ENCODE peak calls at places on chromosome 1, in six cellular contexts. C, Z, U, E, I and L are unnamed samples.

GRCh38 chr1:199297174-199297573 is 658.3 kb downstream of the PTPRC start:
- DNase-seq in C (no peak), Z (no peak), U (no peak), E (no peak), I (no peak), L (no peak)

GRCh38 chr1:1596493-1597274 is 3.3 kb downstream of the FNDC10 start:
- DNase-seq in C (no peak), Z (no peak), U (no peak), E (no peak), I (no peak), L (no peak)

GRCh38 chr1:88774151-88774556 is 90.1 kb downstream of the PKN2 start:
- DNase-seq in C (peak), Z (no peak), U (peak), E (no peak), I (no peak), L (peak)

GRCh38 chr1:157390646-157391045 is 161.7 kb downstream of the FCRL5 start:
- DNase-seq in C (no peak), Z (no peak), U (no peak), E (no peak), I (no peak), L (peak)

GRCh38 chr1:210702512-210702911 is 373.8 kb downstream of the HHAT start:
- DNase-seq in C (no peak), Z (no peak), U (peak), E (no peak), I (no peak), L (no peak)

GRCh38 chr1:117180571-117180970 is 30.2 kb downstream of the VTCN1 start:
- DNase-seq in C (no peak), Z (no peak), U (no peak), E (no peak), I (no peak), L (no peak)

GRCh38 chr1:182575540-182576149 is 13.4 kb downstream of the RNASEL start:
- DNase-seq in C (no peak), Z (no peak), U (no peak), E (no peak), I (no peak), L (peak)

GRCh38 chr1:38735651-38736161 is 123.9 kb downstream of the RRAGC start:
- DNase-seq in C (no peak), Z (no peak), U (no peak), E (no peak), I (no peak), L (no peak)

GRCh38 chr1:39132505-39133339 is 71.8 kb upstream of the MACF1 start:
- DNase-seq in C (no peak), Z (no peak), U (peak), E (peak), I (peak), L (peak)

GRCh38 chr1:31227891-31228290 is 11.8 kb downstream of the NKAIN1 start:
- DNase-seq in C (no peak), Z (no peak), U (peak), E (no peak), I (no peak), L (no peak)

GRCh38 chr1:8344893-8345507 is 27.1 kb downstream of the SLC45A1 start:
- DNase-seq in C (no peak), Z (no peak), U (no peak), E (no peak), I (no peak), L (no peak)

GRCh38 chr1:243505986-243506689 is 250.3 kb downstream of the SDCCAG8 start:
- DNase-seq in C (no peak), Z (no peak), U (no peak), E (no peak), I (no peak), L (no peak)

GRCh38 chr1:21552715-21553114 is 43.5 kb downstream of the ALPL start:
- DNase-seq in C (no peak), Z (no peak), U (no peak), E (no peak), I (no peak), L (no peak)

GRCh38 chr1:15578921-15579682 is 5.7 kb downstream of the AGMAT start:
- DNase-seq in C (no peak), Z (peak), U (no peak), E (no peak), I (no peak), L (no peak)

GRCh38 chr1:25009675-25010262 is 79.7 kb upstream of the RUNX3 start:
- DNase-seq in C (no peak), Z (no peak), U (no peak), E (no peak), I (no peak), L (no peak)

DNA sequence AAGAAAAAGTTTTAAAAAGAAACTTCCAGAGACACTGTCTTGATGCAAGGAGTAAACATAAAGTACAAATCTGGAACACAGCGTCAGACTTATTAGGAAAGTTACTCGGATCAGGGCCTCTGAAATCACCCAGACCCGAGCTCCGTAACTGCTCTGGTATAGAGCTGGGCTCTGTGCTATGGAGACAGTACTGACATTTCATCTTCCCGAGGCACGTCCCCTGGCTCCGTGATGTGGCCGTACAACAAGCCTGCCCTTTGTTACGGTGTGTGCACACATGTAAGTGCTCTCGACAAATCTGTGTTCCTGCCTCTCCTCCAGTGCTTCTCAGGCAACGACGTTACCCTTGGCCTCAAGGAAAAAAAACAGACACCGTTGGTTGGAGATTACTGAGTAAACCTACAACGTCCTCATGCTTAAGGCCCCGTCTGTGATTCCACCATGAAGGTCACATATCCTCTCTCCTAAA is 107.0 kb upstream of the IRF2BP2 start:
- DNase-seq in C (no peak), Z (no peak), U (no peak), E (no peak), I (no peak), L (no peak)
- H3K27ac ChIP-seq in C (no peak), Z (no peak), U (no peak), E (peak), I (peak), L (no peak)

GRCh38 chr1:159823401-159823800 is 3.3 kb upstream of the SLAMF8 start:
- DNase-seq in C (no peak), Z (no peak), U (no peak), E (no peak), I (no peak), L (no peak)
- TF ChIP-seq CTCF in C (no peak), Z (no peak), U (no peak), E (no peak), I (no peak), L (no peak)

GRCh38 chr1:23790696-23791433 is at the start of gene LYPLA2:
- DNase-seq in C (no peak), Z (peak), U (peak), E (peak), I (peak), L (peak)

GRCh38 chr1:23793861-23794731 is 3.2 kb downstream of the LYPLA2 start:
- DNase-seq in C (no peak), Z (no peak), U (no peak), E (no peak), I (no peak), L (no peak)

GRCh38 chr1:23793018-23793781 is 2.3 kb downstream of the LYPLA2 start:
- DNase-seq in C (no peak), Z (no peak), U (no peak), E (no peak), I (peak), L (peak)

GRCh38 chr1:23791434-23792047 is 596 bp downstream of the LYPLA2 start:
- DNase-seq in C (no peak), Z (no peak), U (peak), E (no peak), I (peak), L (peak)

DNA sequence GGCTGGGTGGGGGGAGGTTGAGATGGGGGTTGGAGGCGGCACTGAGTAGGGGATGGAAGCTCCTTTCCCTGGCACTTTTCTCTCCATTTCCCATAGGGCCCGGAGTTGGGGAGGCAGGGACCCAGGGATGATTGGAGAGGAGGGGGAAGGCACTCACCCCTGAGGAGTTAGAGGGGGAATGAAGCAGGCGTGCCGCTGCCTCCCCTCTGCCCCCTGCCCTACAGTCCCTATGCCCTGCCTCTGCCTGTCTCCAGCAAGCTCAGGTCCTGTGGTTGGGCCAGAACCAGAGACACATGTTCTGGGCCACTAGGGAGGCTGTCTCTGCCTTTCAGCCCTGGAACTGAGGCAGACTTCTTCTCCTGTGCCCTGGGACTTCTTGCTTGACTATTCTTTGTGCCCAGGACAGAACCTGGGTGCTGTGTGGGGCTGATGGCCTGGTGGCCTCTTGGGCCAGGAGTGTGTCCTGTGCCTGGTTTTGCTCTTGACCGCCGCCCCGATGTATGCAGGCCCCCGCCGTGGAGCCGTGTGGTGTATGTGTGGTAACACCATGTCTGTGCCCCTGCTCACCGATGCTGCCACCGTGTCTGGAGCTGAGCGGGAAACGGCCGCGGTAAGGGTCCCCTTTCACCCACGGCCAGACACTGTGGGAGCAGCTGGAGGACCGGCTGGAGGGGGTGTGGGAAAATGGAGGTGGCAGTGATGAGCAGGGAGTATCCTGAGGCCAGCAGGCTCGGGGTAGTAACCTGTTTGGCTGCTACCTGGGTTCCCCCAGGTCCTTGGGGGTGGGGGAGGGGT is 1.4 kb downstream of the LYPLA2 start:
- DNase-seq in C (no peak), Z (no peak), U (peak), E (no peak), I (peak), L (no peak)
- H3K27ac ChIP-seq in C (no peak), Z (no peak), U (no peak), E (no peak), I (peak), L (peak)

DNA sequence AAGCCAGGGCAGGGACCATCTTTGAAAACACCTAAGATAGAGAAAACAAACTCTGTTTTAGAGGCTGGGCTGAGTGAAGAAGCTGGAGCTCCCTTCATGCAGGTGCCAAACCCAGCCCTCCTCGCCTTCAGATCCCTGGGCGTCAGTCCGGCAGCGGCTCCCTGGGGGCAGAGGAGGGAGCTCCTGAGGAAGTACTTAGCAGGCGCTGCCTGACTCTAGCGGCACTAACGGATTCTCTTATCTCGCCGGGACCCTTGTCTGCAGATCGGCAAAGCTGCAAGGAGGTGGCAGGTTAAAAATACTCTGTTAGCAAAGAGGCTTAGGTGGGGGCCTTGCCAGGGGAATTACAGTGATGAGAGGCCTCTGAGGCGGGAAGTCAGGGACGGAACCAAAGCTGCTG is 79.6 kb downstream of the PLXNA2 start:
- DNase-seq in C (no peak), Z (no peak), U (no peak), E (no peak), I (no peak), L (no peak)
- TF ChIP-seq CTCF in C (no peak), Z (no peak), U (no peak), E (no peak), I (no peak), L (no peak)

GRCh38 chr1:53176452-53177344 is 19.9 kb upstream of the CPT2 start:
- DNase-seq in C (no peak), Z (no peak), U (no peak), E (no peak), I (peak), L (no peak)
- H3K27ac ChIP-seq in C (no peak), Z (no peak), U (no peak), E (peak), I (peak), L (no peak)

DNA sequence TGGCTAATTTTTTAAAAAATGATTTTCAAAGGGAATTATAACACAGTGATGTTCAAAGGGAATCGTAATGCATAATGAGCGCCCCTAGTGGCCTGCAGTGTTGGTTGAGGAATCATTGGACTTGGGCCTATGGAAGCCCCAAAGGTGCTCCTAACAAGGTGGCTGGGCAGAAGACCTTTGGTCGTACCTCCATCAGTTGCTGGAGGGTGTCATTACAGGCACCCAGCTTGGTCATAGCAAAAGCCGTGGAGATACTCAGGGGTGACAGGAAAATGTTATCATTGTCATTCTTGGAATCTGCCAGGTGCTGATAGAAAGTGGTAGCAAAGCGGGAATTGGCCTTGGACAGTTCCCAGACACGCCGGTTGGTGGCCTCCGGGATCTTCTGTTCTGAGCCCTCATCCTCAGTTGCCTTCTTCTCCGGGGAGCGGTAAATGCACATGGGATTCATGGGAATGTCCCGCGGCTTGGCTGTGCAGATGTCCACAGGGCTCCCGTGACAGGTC is 2.7 kb downstream of the SERPINC1 start:
- DNase-seq in C (no peak), Z (no peak), U (peak), E (no peak), I (no peak), L (peak)
- TF ChIP-seq CTCF in C (peak), Z (peak), U (peak), E (peak), I (peak), L (peak)

DNA sequence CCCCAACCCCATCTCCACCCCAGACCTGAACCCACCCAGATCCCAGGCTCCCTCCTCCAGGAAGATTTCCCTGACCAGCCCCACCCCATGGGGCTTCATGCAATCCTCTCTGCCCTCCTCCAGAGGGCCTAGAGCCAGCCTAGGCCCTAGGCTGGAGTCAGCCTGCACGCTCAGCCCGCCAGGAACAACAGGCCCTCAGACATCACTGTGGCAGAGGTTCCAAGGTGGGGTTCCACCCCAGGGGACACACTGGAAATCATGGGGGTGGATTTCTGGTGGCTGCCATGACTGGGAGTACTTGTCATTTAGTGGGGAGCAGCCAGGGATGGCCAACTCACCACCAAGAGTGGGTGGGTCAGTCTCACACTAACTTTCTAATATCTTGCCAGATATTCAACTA is 122.0 kb downstream of the GLIS1 start:
- DNase-seq in C (no peak), Z (no peak), U (peak), E (no peak), I (no peak), L (no peak)
- H3K27ac ChIP-seq in C (no peak), Z (no peak), U (no peak), E (peak), I (no peak), L (no peak)